ENCODE peak calls at places on chromosomes 16 and 17, in eight cellular contexts. T is lower leg skin, M is GM12892, K is ovary, I is body of pancreas, L is A549, O is HCT116, H is transverse colon. D is an unnamed sample.

GRCh38 chr16:14564323-14564722 is 65.7 kb downstream of the PARN start:
- DNase-seq in M (no peak), L (no peak), O (no peak), I (peak; percentile 78), K (no peak), T (no peak), H (peak; percentile 54), D (no peak)

GRCh38 chr17:63881935-63882601 is at the start of gene GH2:
- DNase-seq in M (peak; percentile 72), K (peak; percentile 25), O (peak; percentile 56), H (peak; percentile 50), T (no peak), I (peak; percentile 60), L (peak; percentile 91), D (no peak)

GRCh38 chr16:29699324-29700219 is 20.6 kb downstream of the QPRT start:
- DNase-seq in I (no peak), H (no peak), T (no peak), L (no peak), O (no peak), K (no peak), M (no peak), D (no peak)

GRCh38 chr16:57315401-57315800 is 30.9 kb upstream of the PLLP start:
- DNase-seq in I (no peak), O (no peak), L (no peak), M (no peak), T (peak; percentile 77), K (no peak), H (no peak), D (no peak)

GRCh38 chr16:23082161-23082788 is 67.0 kb downstream of the USP31 start:
- DNase-seq in T (no peak), M (no peak), L (no peak), H (no peak), I (no peak), O (no peak), K (no peak), D (no peak)

GRCh38 chr16:30567160-30567990 is 4.1 kb downstream of the ZNF688 start:
- DNase-seq in I (no peak), H (no peak), T (no peak), M (no peak), O (no peak), L (no peak), K (no peak), D (no peak)

GRCh38 chr16:4321286-4322120 is 5.6 kb downstream of the GLIS2 start:
- DNase-seq in I (no peak), M (no peak), L (no peak), K (no peak), O (no peak), T (no peak), H (no peak), D (no peak)

GRCh38 chr16:80580109-80580832 is 39.5 kb downstream of the DYNLRB2 start:
- DNase-seq in I (no peak), M (peak; percentile 38), O (no peak), H (no peak), T (peak; percentile 28), L (no peak), K (no peak), D (no peak)

GRCh38 chr17:72270530-72270929 is 149.7 kb downstream of the SOX9 start:
- DNase-seq in T (no peak), H (no peak), L (no peak), I (no peak), O (no peak), K (no peak), M (no peak), D (no peak)

GRCh38 chr17:10149573-10150399 is 48.6 kb downstream of the GAS7 start:
- DNase-seq in L (no peak), I (no peak), T (no peak), O (peak; percentile 46), M (no peak), H (no peak), K (no peak), D (no peak)

GRCh38 chr17:75457047-75457654 is 716 bp downstream of the TMEM94 start:
- DNase-seq in K (peak; percentile 54), T (no peak), I (peak; percentile 31), O (no peak), M (no peak), L (no peak), H (no peak), D (peak; percentile 51)

GRCh38 chr17:48995332-48995870 is 1.8 kb upstream of the IGF2BP1 start:
- DNase-seq in H (no peak), I (no peak), O (no peak), M (no peak), K (no peak), T (peak; percentile 74), L (no peak), D (peak; percentile 50)
- TF ChIP-seq POLR2A in H (no peak), I (no peak), O (no peak), M (no peak), K (no peak), T (no peak), L (peak; percentile 26), D (no peak)

DNA sequence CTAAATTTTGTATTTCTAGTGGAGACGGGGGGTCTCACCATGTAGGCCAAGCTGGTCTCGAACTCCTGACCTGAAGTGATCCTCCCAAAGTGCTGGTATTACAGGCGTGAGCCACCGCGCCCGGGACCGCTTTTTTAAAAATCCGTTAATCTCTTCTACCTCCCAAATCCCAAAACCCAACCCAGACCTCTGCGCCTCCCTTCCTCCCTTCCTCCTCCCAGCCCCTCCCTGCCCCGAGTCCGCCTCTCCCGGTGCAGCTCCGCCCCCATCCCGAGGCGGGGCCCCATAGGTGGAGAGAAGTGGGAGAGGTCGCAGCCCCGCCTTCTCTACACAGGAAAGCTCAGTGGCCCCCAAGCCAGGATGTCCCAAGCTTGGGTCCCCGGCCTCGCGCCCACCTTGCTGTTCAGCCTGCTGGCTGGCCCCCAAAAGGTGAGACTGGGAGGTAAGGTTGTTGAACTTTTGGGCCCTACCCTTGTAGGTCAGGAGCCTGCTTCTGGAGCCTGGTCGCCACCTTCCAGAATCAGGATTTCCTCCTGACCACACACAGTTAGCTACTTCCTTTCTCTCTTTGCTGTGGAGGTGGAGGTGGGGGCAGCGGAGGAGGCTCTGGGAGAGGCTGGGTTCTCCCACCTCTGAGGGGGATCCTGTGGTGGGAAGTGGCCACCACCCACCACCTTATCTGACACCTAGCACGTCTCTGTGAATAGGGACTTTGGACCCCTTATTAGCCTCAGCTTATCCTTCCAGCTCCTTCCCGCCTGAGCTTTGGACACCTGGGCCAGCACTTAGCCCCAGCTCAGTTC is at the start of gene TMEM92:
- DNase-seq in I (peak; percentile 36), L (peak; percentile 86), T (no peak), H (peak; percentile 81), O (peak; percentile 62), K (peak; percentile 69), M (peak; percentile 6), D (no peak)
- TF ChIP-seq POLR2A in I (no peak), L (no peak), T (no peak), H (no peak), O (no peak), K (no peak), M (no peak), D (no peak)

GRCh38 chr16:2205104-2205966 is at the start of gene MLST8:
- DNase-seq in M (peak; percentile 100), O (peak; percentile 78), T (peak; percentile 96), I (peak; percentile 90), K (peak; percentile 87), L (peak; percentile 90), H (peak; percentile 89), D (peak; percentile 94)
- TF ChIP-seq POLR2A in M (peak; percentile 95), O (peak; percentile 43), T (no peak), I (peak; percentile 61), K (peak; percentile 77), L (peak; percentile 65), H (peak; percentile 89), D (peak; percentile 87)

GRCh38 chr17:58219007-58219788 is at the start of gene MKS1:
- DNase-seq in O (peak; percentile 87), M (peak; percentile 97), T (peak; percentile 99), I (peak; percentile 97), K (peak; percentile 89), L (peak; percentile 100), H (peak; percentile 96), D (peak; percentile 97)
- TF ChIP-seq POLR2A in O (peak; percentile 89), M (peak; percentile 85), T (no peak), I (peak; percentile 57), K (peak; percentile 52), L (peak; percentile 93), H (peak; percentile 52), D (peak; percentile 91)

GRCh38 chr17:29760279-29760721 is 137.6 kb upstream of the CORO6 start:
- DNase-seq in K (no peak), T (no peak), M (no peak), O (no peak), I (no peak), H (peak; percentile 29), L (peak; percentile 14), D (no peak)

GRCh38 chr17:29763273-29763672 is 140.6 kb upstream of the CORO6 start:
- DNase-seq in M (no peak), K (no peak), O (no peak), H (no peak), L (no peak), T (no peak), I (no peak), D (no peak)

GRCh38 chr17:29758255-29758654 is 135.5 kb upstream of the CORO6 start:
- DNase-seq in H (no peak), T (no peak), I (no peak), L (no peak), K (no peak), M (no peak), O (no peak), D (no peak)

GRCh38 chr17:29764217-29764616 is 141.5 kb upstream of the CORO6 start:
- DNase-seq in O (no peak), H (no peak), I (no peak), K (no peak), M (no peak), T (no peak), L (no peak), D (no peak)

GRCh38 chr17:29760771-29761682 is 138.3 kb upstream of the CORO6 start:
- DNase-seq in L (peak; percentile 79), H (peak; percentile 90), K (peak; percentile 50), T (peak; percentile 97), O (no peak), M (peak; percentile 78), I (peak; percentile 61), D (peak; percentile 82)
- TF ChIP-seq POLR2A in L (peak; percentile 48), H (peak; percentile 34), K (peak; percentile 46), T (no peak), O (no peak), M (peak; percentile 92), I (no peak), D (no peak)

DNA sequence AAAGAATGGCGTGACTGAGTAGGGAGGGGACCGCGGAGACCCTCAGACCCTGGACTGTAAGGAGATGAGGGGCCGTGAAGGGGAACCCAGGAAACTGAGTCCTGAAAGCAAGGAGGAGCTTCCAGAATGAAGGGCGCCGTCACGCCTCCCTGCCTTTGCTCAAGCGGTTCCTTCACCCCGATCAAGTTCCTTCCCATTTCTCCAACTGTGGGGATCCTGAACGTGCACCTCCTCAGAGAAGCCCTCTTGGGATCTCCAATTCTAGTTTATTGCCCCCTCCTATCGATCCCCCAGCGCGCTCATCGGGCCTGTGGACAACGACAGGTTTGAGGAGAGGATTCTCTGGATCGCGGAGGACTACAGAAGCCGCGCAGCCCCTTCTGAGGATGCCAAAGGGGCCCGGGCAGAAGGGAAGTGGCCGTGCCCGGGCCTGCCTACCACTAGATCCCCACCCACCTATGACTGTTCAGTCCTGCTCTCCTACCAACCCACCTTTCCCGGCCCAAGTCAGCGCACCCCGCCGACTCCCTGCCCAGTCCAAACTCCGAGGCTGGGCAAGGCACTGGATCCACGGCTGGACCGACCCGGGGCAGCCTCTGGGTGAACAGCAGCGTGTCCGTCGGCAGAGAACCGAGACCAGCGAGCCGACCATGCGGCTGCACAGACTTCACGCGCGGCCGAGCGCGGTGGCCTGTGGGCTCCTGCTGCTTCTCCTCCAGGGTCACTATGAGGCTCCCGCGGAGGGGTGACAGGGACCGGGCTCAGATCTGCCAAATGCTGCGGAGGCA is 12.8 kb upstream of the CES3 start:
- DNase-seq in K (no peak), H (peak; percentile 43), I (peak; percentile 37), O (no peak), T (no peak), L (no peak), M (peak; percentile 14), D (no peak)
- TF ChIP-seq POLR2A in K (no peak), H (no peak), I (no peak), O (no peak), T (no peak), L (no peak), M (no peak), D (no peak)

D was measured in erythroblast.